ENCODE peak calls at places on chromosome 9, in seven cellular contexts. R, H, A, F, E, Q and Z are unnamed samples.

GRCh38 chr9:125861405-125862063 is 114.4 kb downstream of the PBX3 start:
- DNase-seq in R (no peak), H (no peak), A (no peak), F (no peak), E (peak; percentile 47), Q (no peak), Z (no peak)

GRCh38 chr9:113219186-113219936 is 1.7 kb downstream of the FKBP15 start:
- DNase-seq in R (no peak), H (no peak), A (no peak), F (no peak), E (no peak), Q (no peak), Z (no peak)

GRCh38 chr9:13673348-13673747 is 393.9 kb upstream of the MPDZ start:
- DNase-seq in R (no peak), H (no peak), A (no peak), F (no peak), E (no peak), Q (no peak), Z (no peak)

GRCh38 chr9:18479405-18479804 is 5.5 kb downstream of the ADAMTSL1 start:
- DNase-seq in R (no peak), H (no peak), A (no peak), F (no peak), E (no peak), Q (no peak), Z (no peak)

GRCh38 chr9:73118297-73118696 is 33.4 kb upstream of the ANXA1 start:
- DNase-seq in R (no peak), H (no peak), A (no peak), F (no peak), E (no peak), Q (no peak), Z (no peak)

GRCh38 chr9:106883030-106883429 is 20.1 kb downstream of the ZNF462 start:
- DNase-seq in R (no peak), H (no peak), A (no peak), F (no peak), E (no peak), Q (no peak), Z (no peak)

GRCh38 chr9:982660-983240 is 6.3 kb downstream of the DMRT3 start:
- DNase-seq in R (no peak), H (no peak), A (no peak), F (no peak), E (peak; percentile 4), Q (no peak), Z (no peak)

GRCh38 chr9:132235894-132236661 is 74.2 kb downstream of the NTNG2 start:
- DNase-seq in R (peak; percentile 81), H (peak; percentile 90), A (peak; percentile 85), F (peak; percentile 84), E (peak; percentile 56), Q (peak; percentile 77), Z (peak; percentile 65)

GRCh38 chr9:13688990-13689600 is 409.6 kb upstream of the MPDZ start:
- DNase-seq in R (no peak), H (no peak), A (no peak), F (peak; percentile 13), E (no peak), Q (no peak), Z (no peak)

GRCh38 chr9:98838155-98838904 is 30.9 kb downstream of the GALNT12 start:
- DNase-seq in R (peak; percentile 78), H (no peak), A (no peak), F (no peak), E (no peak), Q (no peak), Z (no peak)

GRCh38 chr9:16139781-16140180 is 586.9 kb downstream of the CCDC171 start:
- DNase-seq in R (no peak), H (no peak), A (no peak), F (no peak), E (no peak), Q (peak; percentile 54), Z (no peak)

GRCh38 chr9:21679432-21679831 is 123.0 kb upstream of the MTAP start:
- DNase-seq in R (no peak), H (no peak), A (no peak), F (no peak), E (no peak), Q (no peak), Z (no peak)

GRCh38 chr9:18689881-18690280 is 215.9 kb downstream of the ADAMTSL1 start:
- DNase-seq in R (no peak), H (no peak), A (no peak), F (no peak), E (peak; percentile 29), Q (no peak), Z (no peak)

GRCh38 chr9:4303002-4303401 is 3.1 kb upstream of the GLIS3 start:
- DNase-seq in R (no peak), H (no peak), A (no peak), F (no peak), E (peak; percentile 51), Q (no peak), Z (no peak)

GRCh38 chr9:134112561-134112960 is 23.3 kb upstream of the WDR5 start:
- DNase-seq in R (no peak), H (no peak), A (no peak), F (no peak), E (no peak), Q (no peak), Z (no peak)

GRCh38 chr9:126587187-126588185 is 26.2 kb upstream of the LMX1B start:
- DNase-seq in R (peak; percentile 74), H (no peak), A (no peak), F (no peak), E (no peak), Q (peak; percentile 83), Z (no peak)

GRCh38 chr9:89408628-89409101 is 89.2 kb downstream of the SEMA4D start:
- DNase-seq in R (peak; percentile 60), H (no peak), A (no peak), F (peak; percentile 75), E (no peak), Q (no peak), Z (peak; percentile 43)

GRCh38 chr9:76004526-76004925 is 114.1 kb downstream of the PCSK5 start:
- DNase-seq in R (no peak), H (no peak), A (no peak), F (no peak), E (no peak), Q (no peak), Z (no peak)

GRCh38 chr9:99000480-99001395 is 57.0 kb downstream of the COL15A1 start:
- DNase-seq in R (no peak), H (peak; percentile 63), A (peak; percentile 49), F (peak; percentile 66), E (peak; percentile 85), Q (no peak), Z (peak; percentile 30)

GRCh38 chr9:130860458-130861316 is 25.6 kb downstream of the ABL1 start:
- DNase-seq in R (peak; percentile 97), H (peak; percentile 43), A (no peak), F (peak; percentile 91), E (peak; percentile 99), Q (peak; percentile 83), Z (no peak)

GRCh38 chr9:136617746-136618577 is 44.8 kb upstream of the EGFL7 start:
- DNase-seq in R (no peak), H (no peak), A (no peak), F (no peak), E (no peak), Q (no peak), Z (no peak)

GRCh38 chr9:12814877-12815237 is 40.0 kb downstream of the LURAP1L start:
- DNase-seq in R (no peak), H (no peak), A (no peak), F (no peak), E (no peak), Q (no peak), Z (no peak)

GRCh38 chr9:61673247-61673646 is 483.4 kb downstream of the SPATA31A7 start:
- DNase-seq in R (peak; percentile 35), H (no peak), A (no peak), F (no peak), E (no peak), Q (no peak), Z (no peak)
- H3K9me3 ChIP-seq in R (no peaks in the 10 kb centered on the region), H (peaks cover 10% of the 10 kb centered on the region), A (no peaks in the 10 kb centered on the region), F (no peaks in the 10 kb centered on the region), E (peaks cover 31% of the 10 kb centered on the region), Q (no peaks in the 10 kb centered on the region), Z (no peaks in the 10 kb centered on the region)

DNA sequence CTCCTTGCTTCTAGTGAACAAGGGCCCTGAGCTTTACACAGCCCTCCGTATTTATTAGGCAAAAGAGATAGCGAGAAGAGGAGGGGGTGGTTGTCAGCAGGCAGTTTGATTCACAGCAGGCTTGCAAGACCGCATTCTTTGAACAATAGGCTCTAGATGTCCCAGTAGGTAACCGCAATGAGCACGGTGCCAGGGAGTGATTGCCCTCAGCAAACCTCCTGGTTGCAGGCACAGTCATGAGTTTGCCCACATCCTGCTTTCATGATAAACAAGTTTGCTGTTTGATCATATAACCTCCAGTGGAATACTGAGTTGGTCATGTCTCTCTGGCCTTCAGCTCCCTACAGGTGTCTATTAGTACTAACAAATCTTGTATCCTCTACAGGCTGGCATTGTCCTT is 66.1 kb downstream of the CACNA1B start:
- DNase-seq in R (no peak), H (no peak), A (no peak), F (no peak), E (no peak), Q (no peak), Z (no peak)
- H3K9me3 ChIP-seq in R (no peaks in the 10 kb centered on the region), H (peaks cover 30% of the 10 kb centered on the region), A (peaks cover 4% of the 10 kb centered on the region), F (no peaks in the 10 kb centered on the region), E (peaks cover 27% of the 10 kb centered on the region), Q (peaks cover 33% of the 10 kb centered on the region), Z (no peaks in the 10 kb centered on the region)

GRCh38 chr9:2313512-2313911 is 298.4 kb downstream of the SMARCA2 start:
- DNase-seq in R (no peak), H (no peak), A (no peak), F (no peak), E (no peak), Q (no peak), Z (no peak)
- H3K9me3 ChIP-seq in R (peaks cover 11% of the 10 kb centered on the region), H (peaks cover 16% of the 10 kb centered on the region), A (peaks cover 26% of the 10 kb centered on the region), F (no peaks in the 10 kb centered on the region), E (peaks cover 8% of the 10 kb centered on the region), Q (peaks cover 23% of the 10 kb centered on the region), Z (no peaks in the 10 kb centered on the region)

DNA sequence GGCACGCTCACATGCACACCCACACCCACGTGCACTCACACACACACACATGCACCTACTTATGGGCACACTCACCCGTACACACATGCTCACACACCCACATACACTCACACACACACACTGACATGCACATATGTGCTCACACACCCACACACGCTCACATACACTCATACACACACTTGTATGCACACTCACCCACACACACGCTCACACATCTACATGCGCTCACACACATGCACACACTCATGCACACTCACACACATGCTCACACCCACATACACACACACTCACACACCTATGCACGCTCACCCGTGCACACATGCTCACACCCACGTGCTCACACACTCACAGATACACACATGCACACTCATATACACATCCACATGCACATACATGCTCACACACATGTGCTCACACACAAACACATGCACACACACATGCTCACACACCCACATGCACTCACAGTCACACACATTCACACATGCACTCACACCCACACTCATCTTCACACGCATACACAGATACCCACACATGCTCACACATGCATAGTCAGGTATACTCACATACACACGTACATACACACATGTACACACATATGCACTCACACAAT is 138.3 kb downstream of the OLFM1 start:
- DNase-seq in R (peak; percentile 17), H (no peak), A (no peak), F (no peak), E (no peak), Q (no peak), Z (no peak)
- H3K9me3 ChIP-seq in R (no peaks in the 10 kb centered on the region), H (no peaks in the 10 kb centered on the region), A (no peaks in the 10 kb centered on the region), F (no peaks in the 10 kb centered on the region), E (peaks cover 75% of the 10 kb centered on the region), Q (no peaks in the 10 kb centered on the region), Z (no peaks in the 10 kb centered on the region)